ENCODE peak calls at places on chromosome 5, in ten cellular contexts. D is activated T-helper 1 cell treated with anti-CD3 and anti-CD28 coated beads, Interleukin-12 subunit alpha, Interleukin-12 subunit beta, Interleukin-2, Interleukin-4 antibody, amounts not matched to agents 30 ng/mL and 10 ng/mL and 1 ng/mL, durations not matched to agents 14 hours and 24 hours and 36 hours; C is tibial nerve; E is GM10248; U is hypothalamus; L is amniotic stem cell; G is NCI-H774; O is activated T-helper 9 cell treated with anti-CD3 and anti-CD28 coated beads, Interleukin-2, amount 50 U/mL, for 16 hours; Q is HFFc6; P is H9. M is an unnamed sample.

GRCh38 chr5:45741110-45741509 is 44.9 kb upstream of the HCN1 start:
- DNase-seq in O (no peak), U (no peak), Q (no peak), L (no peak), G (no peak), E (no peak), C (no peak), P (peak; percentile 31), D (no peak), M (no peak)

GRCh38 chr5:140109050-140109817 is 4.7 kb upstream of the PURA start:
- DNase-seq in P (no peak), Q (peak; percentile 46), O (no peak), C (no peak), D (no peak), E (no peak), L (no peak), U (no peak), G (no peak), M (peak; percentile 73)

GRCh38 chr5:146390469-146390868 is 51.8 kb downstream of the POU4F3 start:
- DNase-seq in P (peak; percentile 62), L (no peak), O (no peak), D (no peak), U (no peak), E (no peak), Q (no peak), G (no peak), C (no peak), M (no peak)

GRCh38 chr5:139193928-139194327 is 4.2 kb downstream of the SIL1 start:
- DNase-seq in O (no peak), G (no peak), D (no peak), C (no peak), Q (no peak), E (no peak), P (no peak), L (no peak), U (no peak), M (no peak)

GRCh38 chr5:148735301-148735700 is 81.0 kb upstream of the HTR4 start:
- DNase-seq in P (no peak), U (no peak), G (no peak), E (no peak), C (no peak), Q (no peak), L (no peak), D (no peak), O (no peak), M (peak; percentile 2)

GRCh38 chr5:154603011-154603410 is 125.0 kb upstream of the HAND1 start:
- DNase-seq in Q (no peak), D (no peak), E (no peak), G (no peak), L (no peak), O (no peak), U (no peak), P (no peak), C (no peak), M (no peak)

GRCh38 chr5:93746406-93747056 is 5.1 kb upstream of the POU5F2 start:
- DNase-seq in U (no peak), L (no peak), D (no peak), P (no peak), O (no peak), G (no peak), E (no peak), Q (peak; percentile 58), C (no peak), M (peak; percentile 66)

GRCh38 chr5:62208218-62208852 is 97.7 kb upstream of the KIF2A start:
- DNase-seq in P (no peak), Q (no peak), C (no peak), G (no peak), D (no peak), O (no peak), E (no peak), L (no peak), U (no peak), M (no peak)

GRCh38 chr5:57824047-57824446 is 341.4 kb upstream of the ACTBL2 start:
- DNase-seq in E (no peak), Q (peak; percentile 79), O (no peak), G (no peak), U (no peak), P (no peak), D (no peak), L (no peak), C (no peak), M (peak; percentile 93)

GRCh38 chr5:169788168-169788567 is 151.1 kb downstream of the DOCK2 start:
- DNase-seq in U (no peak), C (no peak), O (no peak), L (no peak), G (no peak), P (no peak), Q (peak; percentile 40), D (no peak), E (no peak), M (peak; percentile 72)

GRCh38 chr5:116492016-116492623 is 82.5 kb downstream of the SEMA6A start:
- DNase-seq in D (no peak), L (peak; percentile 66), E (no peak), P (no peak), Q (peak; percentile 76), O (no peak), U (no peak), G (no peak), C (peak; percentile 27), M (peak; percentile 86)

M was measured in HCEC 1CT.